ENCODE peak calls at places on chromosomes 4 and X, in five cellular contexts. One of them, this sample, is unnamed.

GRCh38 chrX:154441984-154442707 is 1.8 kb upstream of the FAM50A start:
- DNase-seq in activated CD8-positive, alpha-beta memory T cell treated with anti-CD3 and anti-CD28 coated beads for 48 hours: no peak
- DNase-seq in BJ: no peak
- DNase-seq in stimulated activated CD4-positive, alpha-beta T cell treated with anti-CD3 and anti-CD28 coated beads, Interleukin-4, amount 100 ng/mL, for 4 hours: no peak
- DNase-seq in NCI-H1092: no peak
- DNase-seq in this sample: no peak

GRCh38 chrX:132631579-132632232 is 142.9 kb upstream of the MBNL3 start:
- DNase-seq in activated CD8-positive, alpha-beta memory T cell treated with anti-CD3 and anti-CD28 coated beads for 48 hours: no peak
- DNase-seq in BJ: no peak
- DNase-seq in stimulated activated CD4-positive, alpha-beta T cell treated with anti-CD3 and anti-CD28 coated beads, Interleukin-4, amount 100 ng/mL, for 4 hours: no peak
- DNase-seq in NCI-H1092: no peak
- DNase-seq in this sample: peak; percentile 0

GRCh38 chr4:37765741-37766140 is 60.7 kb upstream of the PGM2 start:
- DNase-seq in activated CD8-positive, alpha-beta memory T cell treated with anti-CD3 and anti-CD28 coated beads for 48 hours: no peak
- DNase-seq in BJ: no peak
- DNase-seq in stimulated activated CD4-positive, alpha-beta T cell treated with anti-CD3 and anti-CD28 coated beads, Interleukin-4, amount 100 ng/mL, for 4 hours: no peak
- DNase-seq in NCI-H1092: no peak
- DNase-seq in this sample: no peak

GRCh38 chr4:154714339-154715040 is 29.3 kb upstream of the LRAT start:
- DNase-seq in activated CD8-positive, alpha-beta memory T cell treated with anti-CD3 and anti-CD28 coated beads for 48 hours: no peak
- DNase-seq in BJ: no peak
- DNase-seq in stimulated activated CD4-positive, alpha-beta T cell treated with anti-CD3 and anti-CD28 coated beads, Interleukin-4, amount 100 ng/mL, for 4 hours: no peak
- DNase-seq in NCI-H1092: no peak
- DNase-seq in this sample: no peak

GRCh38 chrX:633043-633654 is 2.6 kb downstream of the SHOX start:
- DNase-seq in activated CD8-positive, alpha-beta memory T cell treated with anti-CD3 and anti-CD28 coated beads for 48 hours: no peak
- DNase-seq in BJ: no peak
- DNase-seq in stimulated activated CD4-positive, alpha-beta T cell treated with anti-CD3 and anti-CD28 coated beads, Interleukin-4, amount 100 ng/mL, for 4 hours: no peak
- DNase-seq in NCI-H1092: no peak
- DNase-seq in this sample: no peak

GRCh38 chr4:148092316-148093014 is 349.7 kb downstream of the NR3C2 start:
- DNase-seq in activated CD8-positive, alpha-beta memory T cell treated with anti-CD3 and anti-CD28 coated beads for 48 hours: no peak
- DNase-seq in BJ: no peak
- DNase-seq in stimulated activated CD4-positive, alpha-beta T cell treated with anti-CD3 and anti-CD28 coated beads, Interleukin-4, amount 100 ng/mL, for 4 hours: no peak
- DNase-seq in NCI-H1092: no peak
- DNase-seq in this sample: no peak

GRCh38 chrX:140701480-140701879 is 8.1 kb upstream of the LINC00632 start:
- DNase-seq in activated CD8-positive, alpha-beta memory T cell treated with anti-CD3 and anti-CD28 coated beads for 48 hours: no peak
- DNase-seq in BJ: no peak
- DNase-seq in stimulated activated CD4-positive, alpha-beta T cell treated with anti-CD3 and anti-CD28 coated beads, Interleukin-4, amount 100 ng/mL, for 4 hours: no peak
- DNase-seq in NCI-H1092: no peak
- DNase-seq in this sample: no peak

GRCh38 chrX:68433155-68433980 is at the start of gene OPHN1:
- DNase-seq in activated CD8-positive, alpha-beta memory T cell treated with anti-CD3 and anti-CD28 coated beads for 48 hours: no peak
- DNase-seq in BJ: no peak
- DNase-seq in stimulated activated CD4-positive, alpha-beta T cell treated with anti-CD3 and anti-CD28 coated beads, Interleukin-4, amount 100 ng/mL, for 4 hours: peak; percentile 4
- DNase-seq in NCI-H1092: no peak
- DNase-seq in this sample: peak; percentile 18

GRCh38 chr4:54050214-54050904 is 14.0 kb downstream of the CHIC2 start:
- DNase-seq in activated CD8-positive, alpha-beta memory T cell treated with anti-CD3 and anti-CD28 coated beads for 48 hours: no peak
- DNase-seq in BJ: no peak
- DNase-seq in stimulated activated CD4-positive, alpha-beta T cell treated with anti-CD3 and anti-CD28 coated beads, Interleukin-4, amount 100 ng/mL, for 4 hours: no peak
- DNase-seq in NCI-H1092: no peak
- DNase-seq in this sample: no peak

GRCh38 chrX:39756086-39756883 is 341.5 kb downstream of the BCOR start:
- DNase-seq in activated CD8-positive, alpha-beta memory T cell treated with anti-CD3 and anti-CD28 coated beads for 48 hours: no peak
- DNase-seq in BJ: no peak
- DNase-seq in stimulated activated CD4-positive, alpha-beta T cell treated with anti-CD3 and anti-CD28 coated beads, Interleukin-4, amount 100 ng/mL, for 4 hours: no peak
- DNase-seq in NCI-H1092: no peak
- DNase-seq in this sample: no peak

GRCh38 chr4:186805020-186805820 is 81.6 kb upstream of the FAT1 start:
- DNase-seq in activated CD8-positive, alpha-beta memory T cell treated with anti-CD3 and anti-CD28 coated beads for 48 hours: no peak
- DNase-seq in BJ: no peak
- DNase-seq in stimulated activated CD4-positive, alpha-beta T cell treated with anti-CD3 and anti-CD28 coated beads, Interleukin-4, amount 100 ng/mL, for 4 hours: no peak
- DNase-seq in NCI-H1092: no peak
- DNase-seq in this sample: no peak

GRCh38 chrX:20118065-20118824 is 1.5 kb upstream of the MAP7D2 start:
- DNase-seq in activated CD8-positive, alpha-beta memory T cell treated with anti-CD3 and anti-CD28 coated beads for 48 hours: no peak
- DNase-seq in BJ: no peak
- DNase-seq in stimulated activated CD4-positive, alpha-beta T cell treated with anti-CD3 and anti-CD28 coated beads, Interleukin-4, amount 100 ng/mL, for 4 hours: no peak
- DNase-seq in NCI-H1092: no peak
- DNase-seq in this sample: no peak

GRCh38 chrX:63784902-63785692 is at the start of gene ARHGEF9:
- DNase-seq in activated CD8-positive, alpha-beta memory T cell treated with anti-CD3 and anti-CD28 coated beads for 48 hours: no peak
- DNase-seq in BJ: no peak
- DNase-seq in stimulated activated CD4-positive, alpha-beta T cell treated with anti-CD3 and anti-CD28 coated beads, Interleukin-4, amount 100 ng/mL, for 4 hours: no peak
- DNase-seq in NCI-H1092: peak; percentile 39
- DNase-seq in this sample: peak; percentile 25

GRCh38 chr4:20723019-20723418 is 22.8 kb downstream of the PACRGL start:
- DNase-seq in activated CD8-positive, alpha-beta memory T cell treated with anti-CD3 and anti-CD28 coated beads for 48 hours: no peak
- DNase-seq in BJ: no peak
- DNase-seq in stimulated activated CD4-positive, alpha-beta T cell treated with anti-CD3 and anti-CD28 coated beads, Interleukin-4, amount 100 ng/mL, for 4 hours: no peak
- DNase-seq in NCI-H1092: no peak
- DNase-seq in this sample: no peak

GRCh38 chr4:102772738-102773340 is 12.1 kb upstream of the MANBA start:
- DNase-seq in activated CD8-positive, alpha-beta memory T cell treated with anti-CD3 and anti-CD28 coated beads for 48 hours: no peak
- DNase-seq in BJ: no peak
- DNase-seq in stimulated activated CD4-positive, alpha-beta T cell treated with anti-CD3 and anti-CD28 coated beads, Interleukin-4, amount 100 ng/mL, for 4 hours: no peak
- DNase-seq in NCI-H1092: no peak
- DNase-seq in this sample: no peak

GRCh38 chrX:41468647-41469323 is 21.6 kb downstream of the NYX start:
- DNase-seq in activated CD8-positive, alpha-beta memory T cell treated with anti-CD3 and anti-CD28 coated beads for 48 hours: no peak
- DNase-seq in BJ: no peak
- DNase-seq in stimulated activated CD4-positive, alpha-beta T cell treated with anti-CD3 and anti-CD28 coated beads, Interleukin-4, amount 100 ng/mL, for 4 hours: no peak
- DNase-seq in NCI-H1092: peak; percentile 83
- DNase-seq in this sample: no peak

GRCh38 chr4:74039065-74039763 is 725 bp upstream of the CXCL3 start:
- DNase-seq in activated CD8-positive, alpha-beta memory T cell treated with anti-CD3 and anti-CD28 coated beads for 48 hours: no peak
- DNase-seq in BJ: no peak
- DNase-seq in stimulated activated CD4-positive, alpha-beta T cell treated with anti-CD3 and anti-CD28 coated beads, Interleukin-4, amount 100 ng/mL, for 4 hours: no peak
- DNase-seq in NCI-H1092: no peak
- DNase-seq in this sample: no peak

GRCh38 chrX:24005028-24005427 is 22.0 kb downstream of the KLHL15 start:
- DNase-seq in activated CD8-positive, alpha-beta memory T cell treated with anti-CD3 and anti-CD28 coated beads for 48 hours: no peak
- DNase-seq in BJ: no peak
- DNase-seq in stimulated activated CD4-positive, alpha-beta T cell treated with anti-CD3 and anti-CD28 coated beads, Interleukin-4, amount 100 ng/mL, for 4 hours: no peak
- DNase-seq in NCI-H1092: no peak
- DNase-seq in this sample: no peak

GRCh38 chrX:67619253-67619652 is 75.4 kb downstream of the AR start:
- DNase-seq in activated CD8-positive, alpha-beta memory T cell treated with anti-CD3 and anti-CD28 coated beads for 48 hours: no peak
- DNase-seq in BJ: peak; percentile 43
- DNase-seq in stimulated activated CD4-positive, alpha-beta T cell treated with anti-CD3 and anti-CD28 coated beads, Interleukin-4, amount 100 ng/mL, for 4 hours: no peak
- DNase-seq in NCI-H1092: no peak
- DNase-seq in this sample: no peak

GRCh38 chr4:122617597-122618593 is 3.0 kb downstream of the IL21 start:
- DNase-seq in activated CD8-positive, alpha-beta memory T cell treated with anti-CD3 and anti-CD28 coated beads for 48 hours: no peak
- DNase-seq in BJ: no peak
- DNase-seq in stimulated activated CD4-positive, alpha-beta T cell treated with anti-CD3 and anti-CD28 coated beads, Interleukin-4, amount 100 ng/mL, for 4 hours: no peak
- DNase-seq in NCI-H1092: no peak
- DNase-seq in this sample: no peak

GRCh38 chr4:125702406-125702805 is 387.7 kb downstream of the FAT4 start:
- DNase-seq in activated CD8-positive, alpha-beta memory T cell treated with anti-CD3 and anti-CD28 coated beads for 48 hours: no peak
- DNase-seq in BJ: no peak
- DNase-seq in stimulated activated CD4-positive, alpha-beta T cell treated with anti-CD3 and anti-CD28 coated beads, Interleukin-4, amount 100 ng/mL, for 4 hours: no peak
- DNase-seq in NCI-H1092: no peak
- DNase-seq in this sample: no peak

GRCh38 chr4:142974331-142974730 is 128.2 kb upstream of the INPP4B start:
- DNase-seq in activated CD8-positive, alpha-beta memory T cell treated with anti-CD3 and anti-CD28 coated beads for 48 hours: no peak
- DNase-seq in BJ: no peak
- DNase-seq in stimulated activated CD4-positive, alpha-beta T cell treated with anti-CD3 and anti-CD28 coated beads, Interleukin-4, amount 100 ng/mL, for 4 hours: no peak
- DNase-seq in NCI-H1092: no peak
- DNase-seq in this sample: no peak

GRCh38 chr4:13527983-13528822 is 16.1 kb downstream of the NKX3-2 start:
- DNase-seq in activated CD8-positive, alpha-beta memory T cell treated with anti-CD3 and anti-CD28 coated beads for 48 hours: no peak
- DNase-seq in BJ: no peak
- DNase-seq in stimulated activated CD4-positive, alpha-beta T cell treated with anti-CD3 and anti-CD28 coated beads, Interleukin-4, amount 100 ng/mL, for 4 hours: no peak
- DNase-seq in NCI-H1092: no peak
- DNase-seq in this sample: peak; percentile 15

GRCh38 chr4:184807797-184808718 is 17.7 kb downstream of the ACSL1 start:
- DNase-seq in activated CD8-positive, alpha-beta memory T cell treated with anti-CD3 and anti-CD28 coated beads for 48 hours: no peak
- DNase-seq in BJ: no peak
- DNase-seq in stimulated activated CD4-positive, alpha-beta T cell treated with anti-CD3 and anti-CD28 coated beads, Interleukin-4, amount 100 ng/mL, for 4 hours: no peak
- DNase-seq in NCI-H1092: peak; percentile 70
- DNase-seq in this sample: peak; percentile 35

GRCh38 chr4:3787489-3788365 is 21.5 kb downstream of the ADRA2C start:
- DNase-seq in activated CD8-positive, alpha-beta memory T cell treated with anti-CD3 and anti-CD28 coated beads for 48 hours: no peak
- DNase-seq in BJ: no peak
- DNase-seq in stimulated activated CD4-positive, alpha-beta T cell treated with anti-CD3 and anti-CD28 coated beads, Interleukin-4, amount 100 ng/mL, for 4 hours: no peak
- DNase-seq in NCI-H1092: no peak
- DNase-seq in this sample: no peak

GRCh38 chr4:41160010-41160789 is 54.1 kb downstream of the APBB2 start:
- DNase-seq in activated CD8-positive, alpha-beta memory T cell treated with anti-CD3 and anti-CD28 coated beads for 48 hours: no peak
- DNase-seq in BJ: peak; percentile 52
- DNase-seq in stimulated activated CD4-positive, alpha-beta T cell treated with anti-CD3 and anti-CD28 coated beads, Interleukin-4, amount 100 ng/mL, for 4 hours: no peak
- DNase-seq in NCI-H1092: no peak
- DNase-seq in this sample: no peak

GRCh38 chr4:137650051-137650450 is 117.8 kb upstream of the PCDH18 start:
- DNase-seq in activated CD8-positive, alpha-beta memory T cell treated with anti-CD3 and anti-CD28 coated beads for 48 hours: no peak
- DNase-seq in BJ: no peak
- DNase-seq in stimulated activated CD4-positive, alpha-beta T cell treated with anti-CD3 and anti-CD28 coated beads, Interleukin-4, amount 100 ng/mL, for 4 hours: no peak
- DNase-seq in NCI-H1092: no peak
- DNase-seq in this sample: no peak

GRCh38 chr4:59057804-59058203 is 1947.6 kb upstream of the IGFBP7 start:
- DNase-seq in activated CD8-positive, alpha-beta memory T cell treated with anti-CD3 and anti-CD28 coated beads for 48 hours: no peak
- DNase-seq in BJ: no peak
- DNase-seq in stimulated activated CD4-positive, alpha-beta T cell treated with anti-CD3 and anti-CD28 coated beads, Interleukin-4, amount 100 ng/mL, for 4 hours: no peak
- DNase-seq in NCI-H1092: no peak
- DNase-seq in this sample: no peak

GRCh38 chr4:139416073-139416673 is 37.7 kb upstream of the RAB33B start:
- DNase-seq in activated CD8-positive, alpha-beta memory T cell treated with anti-CD3 and anti-CD28 coated beads for 48 hours: no peak
- DNase-seq in BJ: no peak
- DNase-seq in stimulated activated CD4-positive, alpha-beta T cell treated with anti-CD3 and anti-CD28 coated beads, Interleukin-4, amount 100 ng/mL, for 4 hours: no peak
- DNase-seq in NCI-H1092: no peak
- DNase-seq in this sample: no peak

GRCh38 chrX:44144491-44144890 is 171.3 kb upstream of the NDP start:
- DNase-seq in activated CD8-positive, alpha-beta memory T cell treated with anti-CD3 and anti-CD28 coated beads for 48 hours: no peak
- DNase-seq in BJ: no peak
- DNase-seq in stimulated activated CD4-positive, alpha-beta T cell treated with anti-CD3 and anti-CD28 coated beads, Interleukin-4, amount 100 ng/mL, for 4 hours: no peak
- DNase-seq in NCI-H1092: no peak
- DNase-seq in this sample: no peak

GRCh38 chr4:183118585-183118984 is 19.5 kb downstream of the WWC2 start:
- DNase-seq in activated CD8-positive, alpha-beta memory T cell treated with anti-CD3 and anti-CD28 coated beads for 48 hours: no peak
- DNase-seq in BJ: peak; percentile 65
- DNase-seq in stimulated activated CD4-positive, alpha-beta T cell treated with anti-CD3 and anti-CD28 coated beads, Interleukin-4, amount 100 ng/mL, for 4 hours: no peak
- DNase-seq in NCI-H1092: no peak
- DNase-seq in this sample: no peak

GRCh38 chr4:54913751-54914526 is 211.5 kb downstream of the KDR start:
- DNase-seq in activated CD8-positive, alpha-beta memory T cell treated with anti-CD3 and anti-CD28 coated beads for 48 hours: no peak
- DNase-seq in BJ: no peak
- DNase-seq in stimulated activated CD4-positive, alpha-beta T cell treated with anti-CD3 and anti-CD28 coated beads, Interleukin-4, amount 100 ng/mL, for 4 hours: no peak
- DNase-seq in NCI-H1092: no peak
- DNase-seq in this sample: no peak

GRCh38 chr4:152877868-152878267 is 58.3 kb upstream of the FHDC1 start:
- DNase-seq in activated CD8-positive, alpha-beta memory T cell treated with anti-CD3 and anti-CD28 coated beads for 48 hours: no peak
- DNase-seq in BJ: no peak
- DNase-seq in stimulated activated CD4-positive, alpha-beta T cell treated with anti-CD3 and anti-CD28 coated beads, Interleukin-4, amount 100 ng/mL, for 4 hours: no peak
- DNase-seq in NCI-H1092: no peak
- DNase-seq in this sample: no peak

GRCh38 chrX:46180258-46180687 is 364.9 kb downstream of the ZNF674 start:
- DNase-seq in activated CD8-positive, alpha-beta memory T cell treated with anti-CD3 and anti-CD28 coated beads for 48 hours: no peak
- DNase-seq in BJ: peak; percentile 61
- DNase-seq in stimulated activated CD4-positive, alpha-beta T cell treated with anti-CD3 and anti-CD28 coated beads, Interleukin-4, amount 100 ng/mL, for 4 hours: no peak
- DNase-seq in NCI-H1092: no peak
- DNase-seq in this sample: no peak

GRCh38 chr4:6892190-6892908 is 17.3 kb upstream of the TBC1D14 start:
- DNase-seq in activated CD8-positive, alpha-beta memory T cell treated with anti-CD3 and anti-CD28 coated beads for 48 hours: no peak
- DNase-seq in BJ: no peak
- DNase-seq in stimulated activated CD4-positive, alpha-beta T cell treated with anti-CD3 and anti-CD28 coated beads, Interleukin-4, amount 100 ng/mL, for 4 hours: no peak
- DNase-seq in NCI-H1092: no peak
- DNase-seq in this sample: no peak

GRCh38 chr4:128636906-128637305 is 172.6 kb upstream of the JADE1 start:
- DNase-seq in activated CD8-positive, alpha-beta memory T cell treated with anti-CD3 and anti-CD28 coated beads for 48 hours: no peak
- DNase-seq in BJ: no peak
- DNase-seq in stimulated activated CD4-positive, alpha-beta T cell treated with anti-CD3 and anti-CD28 coated beads, Interleukin-4, amount 100 ng/mL, for 4 hours: no peak
- DNase-seq in NCI-H1092: no peak
- DNase-seq in this sample: no peak

GRCh38 chr4:16516796-16517413 is 290.6 kb upstream of the TAPT1 start:
- DNase-seq in activated CD8-positive, alpha-beta memory T cell treated with anti-CD3 and anti-CD28 coated beads for 48 hours: no peak
- DNase-seq in BJ: no peak
- DNase-seq in stimulated activated CD4-positive, alpha-beta T cell treated with anti-CD3 and anti-CD28 coated beads, Interleukin-4, amount 100 ng/mL, for 4 hours: no peak
- DNase-seq in NCI-H1092: peak; percentile 8
- DNase-seq in this sample: peak; percentile 20

GRCh38 chr4:186118582-186118981 is 14.1 kb downstream of the FAM149A start:
- DNase-seq in activated CD8-positive, alpha-beta memory T cell treated with anti-CD3 and anti-CD28 coated beads for 48 hours: no peak
- DNase-seq in BJ: no peak
- DNase-seq in stimulated activated CD4-positive, alpha-beta T cell treated with anti-CD3 and anti-CD28 coated beads, Interleukin-4, amount 100 ng/mL, for 4 hours: no peak
- DNase-seq in NCI-H1092: no peak
- DNase-seq in this sample: no peak